ENCODE peak calls at places on chromosome 9, in seven cellular contexts. Q is A549, B is IMR-90, G is HepG2, W is SK-N-SH, U is K562, E is HCT116. K is an unnamed sample.

GRCh38 chr9:30673132-30673531 is 1711.3 kb upstream of the ACO1 start:
- DNase-seq in Q (no peak), B (no peak), G (no peak), W (no peak), U (no peak), E (no peak), K (no peak)

GRCh38 chr9:130001185-130001584 is 41.8 kb downstream of the FNBP1 start:
- DNase-seq in Q (no peak), B (no peak), G (no peak), W (no peak), U (no peak), E (no peak), K (no peak)

GRCh38 chr9:113388833-113389232 is 12.0 kb upstream of the HDHD3 start:
- DNase-seq in Q (no peak), B (no peak), G (no peak), W (no peak), U (no peak), E (no peak), K (no peak)

GRCh38 chr9:135085830-135086546 is 1.5 kb upstream of the OLFM1 start:
- DNase-seq in Q (peak), B (peak), G (peak), W (peak), U (peak), E (peak), K (no peak)

GRCh38 chr9:134069536-134070399 is 1.9 kb upstream of the BRD3 start:
- DNase-seq in Q (no peak), B (no peak), G (no peak), W (no peak), U (no peak), E (no peak), K (no peak)

GRCh38 chr9:93680445-93681315 is 104.3 kb downstream of the PHF2 start:
- DNase-seq in Q (no peak), B (no peak), G (no peak), W (peak), U (no peak), E (no peak), K (no peak)

GRCh38 chr9:129757045-129757444 is 4.2 kb upstream of the PTGES start:
- DNase-seq in Q (no peak), B (no peak), G (no peak), W (no peak), U (no peak), E (no peak), K (no peak)

GRCh38 chr9:96719538-96720315 is 58.2 kb downstream of the ZNF510 start:
- DNase-seq in Q (no peak), B (no peak), G (no peak), W (peak), U (no peak), E (no peak), K (no peak)

GRCh38 chr9:134432471-134432870 is 106.2 kb downstream of the RXRA start:
- DNase-seq in Q (no peak), B (no peak), G (no peak), W (no peak), U (no peak), E (no peak), K (no peak)

GRCh38 chr9:128550226-128550625 is 2.2 kb upstream of the SPTAN1 start:
- DNase-seq in Q (no peak), B (no peak), G (no peak), W (no peak), U (no peak), E (no peak), K (no peak)

GRCh38 chr9:86903461-86904010 is 43.8 kb downstream of the GAS1 start:
- DNase-seq in Q (no peak), B (no peak), G (no peak), W (no peak), U (no peak), E (no peak), K (no peak)

GRCh38 chr9:122370869-122371467 is at the start of gene PTGS1:
- DNase-seq in Q (no peak), B (peak), G (no peak), W (peak), U (peak), E (no peak), K (no peak)

GRCh38 chr9:113675475-113675941 is 200.6 kb upstream of the ZNF618 start:
- DNase-seq in Q (no peak), B (peak), G (no peak), W (no peak), U (no peak), E (no peak), K (no peak)

GRCh38 chr9:99515874-99516656 is 294.0 kb downstream of the SEC61B start:
- DNase-seq in Q (no peak), B (no peak), G (no peak), W (no peak), U (no peak), E (no peak), K (peak)

GRCh38 chr9:133188843-133189180 is 20.2 kb downstream of the OBP2B start:
- DNase-seq in Q (no peak), B (no peak), G (no peak), W (no peak), U (no peak), E (no peak), K (no peak)

GRCh38 chr9:16396389-16396788 is 474.1 kb downstream of the BNC2 start:
- DNase-seq in Q (no peak), B (peak), G (no peak), W (no peak), U (no peak), E (no peak), K (no peak)

GRCh38 chr9:22005083-22005699 is 3.9 kb downstream of the CDKN2B start:
- DNase-seq in Q (no peak), B (peak), G (no peak), W (peak), U (no peak), E (no peak), K (no peak)

GRCh38 chr9:129026442-129027223 is 1.5 kb downstream of the SH3GLB2 start:
- DNase-seq in Q (no peak), B (peak), G (peak), W (peak), U (no peak), E (no peak), K (no peak)

GRCh38 chr9:131348631-131349521 is 45.0 kb upstream of the PRRC2B start:
- DNase-seq in Q (peak), B (no peak), G (no peak), W (no peak), U (no peak), E (no peak), K (no peak)

GRCh38 chr9:118529210-118529609 is 825.0 kb downstream of the TLR4 start:
- DNase-seq in Q (no peak), B (no peak), G (no peak), W (no peak), U (no peak), E (no peak), K (no peak)

GRCh38 chr9:118529624-118530214 is 825.5 kb downstream of the TLR4 start:
- DNase-seq in Q (no peak), B (no peak), G (no peak), W (peak), U (no peak), E (no peak), K (peak)

GRCh38 chr9:118538981-118539380 is 830.3 kb downstream of the BRINP1 start:
- DNase-seq in Q (no peak), B (no peak), G (no peak), W (no peak), U (no peak), E (no peak), K (no peak)

GRCh38 chr9:118533850-118534249 is 829.6 kb downstream of the TLR4 start:
- DNase-seq in Q (no peak), B (no peak), G (no peak), W (no peak), U (no peak), E (no peak), K (no peak)

GRCh38 chr9:118533101-118533500 is 828.9 kb downstream of the TLR4 start:
- DNase-seq in Q (no peak), B (no peak), G (no peak), W (no peak), U (no peak), E (no peak), K (no peak)
- TF ChIP-seq RAD21 in Q (no peak), B (no peak), G (no peak), W (no peak), U (no peak), E (no peak), K (no peak)

GRCh38 chr9:37201581-37201980 is 81.2 kb downstream of the ZCCHC7 start:
- DNase-seq in Q (no peak), B (no peak), G (no peak), W (no peak), U (no peak), E (no peak), K (no peak)
- TF ChIP-seq RAD21 in Q (no peak), B (no peak), G (no peak), W (no peak), U (no peak), E (no peak), K (no peak)

GRCh38 chr9:126448136-126448535 is 121.5 kb downstream of the MVB12B start:
- DNase-seq in Q (no peak), B (no peak), G (no peak), W (no peak), U (no peak), E (no peak), K (no peak)

GRCh38 chr9:126449725-126450443 is 123.3 kb downstream of the MVB12B start:
- DNase-seq in Q (no peak), B (no peak), G (no peak), W (no peak), U (no peak), E (no peak), K (no peak)

GRCh38 chr9:126450537-126451205 is 124.0 kb downstream of the MVB12B start:
- DNase-seq in Q (no peak), B (no peak), G (no peak), W (no peak), U (no peak), E (no peak), K (no peak)

GRCh38 chr9:126451316-126451885 is 124.8 kb downstream of the MVB12B start:
- DNase-seq in Q (no peak), B (no peak), G (no peak), W (no peak), U (no peak), E (no peak), K (no peak)

DNA sequence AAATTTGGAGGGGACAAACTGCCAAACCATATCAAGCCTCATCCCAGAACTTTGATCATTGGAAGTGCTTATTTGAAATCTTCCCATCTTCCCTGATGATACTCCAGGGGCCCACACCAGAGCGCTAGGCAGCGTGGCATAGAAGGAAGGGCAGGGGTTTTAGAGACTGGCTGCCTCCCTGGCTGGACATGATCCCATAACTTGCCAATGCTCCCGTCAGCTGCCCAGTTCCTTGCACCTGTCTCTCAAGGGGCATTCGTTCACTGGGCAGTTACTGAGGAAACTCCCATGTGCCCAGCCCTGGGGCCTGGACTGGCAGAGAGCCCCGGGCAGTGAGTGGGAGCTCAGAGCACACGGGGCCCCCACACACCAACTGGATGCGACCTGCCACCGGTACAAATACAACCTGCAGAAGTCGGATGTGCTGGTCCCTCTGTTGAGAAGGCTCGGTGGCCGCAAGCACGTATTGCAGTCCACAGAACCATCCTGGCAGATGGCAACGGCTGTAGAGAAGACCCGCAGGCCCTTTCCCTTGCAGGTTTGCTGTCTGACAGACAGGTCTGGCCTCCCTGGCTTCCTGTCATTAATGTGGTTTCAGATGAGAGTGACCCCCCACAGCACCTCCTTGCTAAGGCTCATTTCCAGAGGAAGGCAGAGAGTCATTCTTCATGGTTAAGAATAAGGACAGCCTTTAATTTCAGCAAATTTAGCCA is 122.4 kb downstream of the MVB12B start:
- DNase-seq in Q (no peak), B (no peak), G (no peak), W (no peak), U (no peak), E (no peak), K (no peak)
- TF ChIP-seq RAD21 in Q (no peak), B (no peak), G (no peak), W (no peak), U (no peak), E (no peak), K (no peak)

DNA sequence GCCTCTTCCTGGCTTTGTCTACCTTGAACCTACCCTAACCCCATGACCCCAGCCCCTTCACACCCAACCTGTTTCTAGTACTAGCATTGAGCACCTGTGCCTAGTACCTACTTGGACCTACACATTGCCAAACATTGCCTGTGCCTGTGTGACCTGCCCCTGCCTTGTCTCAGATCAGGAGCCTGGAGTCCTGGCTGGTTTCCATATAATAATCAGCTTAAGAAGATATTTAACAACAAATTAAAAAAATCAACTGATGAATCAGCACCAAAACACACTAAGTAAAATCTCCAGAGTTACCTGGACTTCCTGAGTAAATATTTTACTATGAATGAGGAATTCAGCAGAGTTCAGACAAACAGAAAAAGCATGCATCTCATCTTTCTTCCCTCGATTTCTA is 17.7 kb downstream of the LPAR1 start:
- DNase-seq in Q (no peak), B (no peak), G (no peak), W (no peak), U (no peak), E (no peak), K (no peak)
- TF ChIP-seq RAD21 in Q (no peak), B (no peak), G (no peak), W (no peak), U (no peak), E (no peak), K (no peak)

DNA sequence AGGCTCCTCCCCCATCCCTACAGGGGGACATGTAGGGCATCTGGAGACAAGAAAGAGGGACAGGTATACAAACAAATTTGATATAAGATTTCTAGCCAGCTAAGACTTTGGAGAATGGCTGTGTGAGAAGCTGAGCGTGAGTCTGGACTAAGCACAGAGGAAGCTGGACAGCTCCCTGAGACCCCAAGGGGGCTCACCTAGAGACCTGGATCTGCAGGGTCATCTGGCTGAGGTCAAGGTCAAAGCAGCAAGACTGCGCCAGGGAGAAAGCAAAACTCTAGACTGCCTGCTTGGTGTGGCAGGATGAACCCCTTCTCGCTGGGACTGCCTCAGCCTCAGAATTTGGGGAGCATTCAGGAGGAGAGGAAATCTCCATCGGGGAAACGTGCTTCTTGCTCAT is 8.0 kb upstream of the GSN start:
- DNase-seq in Q (no peak), B (no peak), G (no peak), W (no peak), U (no peak), E (no peak), K (no peak)
- TF ChIP-seq RAD21 in Q (no peak), B (no peak), G (no peak), W (no peak), U (no peak), E (no peak), K (no peak)

GRCh38 chr9:136942881-136943230 is 1.7 kb downstream of the FBXW5 start:
- DNase-seq in Q (no peak), B (no peak), G (no peak), W (no peak), U (no peak), E (no peak), K (no peak)
- TF ChIP-seq RAD21 in Q (no peak), B (no peak), G (no peak), W (no peak), U (no peak), E (no peak), K (no peak)